ENCODE peak calls at places on chromosomes 3 and 15, in nine cellular contexts. One of them, this sample, is unnamed.

GRCh38 chr3:193310914-193311723 is 67.4 kb downstream of the ATP13A5 start:
- ATAC-seq in stimulated activated naive CD8-positive, alpha-beta T cell treated with anti-CD3 and anti-CD28 coated beads, Interleukin-15, Interleukin-2, amounts not matched to agents 100 U/mL and 50 U/mL, for 24 hours: no peak
- ATAC-seq in PC-3: no peak
- ATAC-seq in naive thymus-derived CD8-positive, alpha-beta T cell: no peak
- ATAC-seq in lower lobe of right lung: no peak
- ATAC-seq in activated T-cell treated with anti-CD3 and anti-CD28 coated beads, Interleukin-2, amount 50 U/mL, for 72 hours: no peak
- ATAC-seq in IMR-90: no peak
- ATAC-seq in natural killer cell: no peak
- ATAC-seq in RWPE2: no peak
- ATAC-seq in this sample: no peak

GRCh38 chr3:61996351-61996750 is 377.0 kb downstream of the FEZF2 start:
- ATAC-seq in stimulated activated naive CD8-positive, alpha-beta T cell treated with anti-CD3 and anti-CD28 coated beads, Interleukin-15, Interleukin-2, amounts not matched to agents 100 U/mL and 50 U/mL, for 24 hours: no peak
- ATAC-seq in PC-3: no peak
- ATAC-seq in naive thymus-derived CD8-positive, alpha-beta T cell: no peak
- ATAC-seq in lower lobe of right lung: no peak
- ATAC-seq in activated T-cell treated with anti-CD3 and anti-CD28 coated beads, Interleukin-2, amount 50 U/mL, for 72 hours: no peak
- ATAC-seq in IMR-90: no peak
- ATAC-seq in natural killer cell: no peak
- ATAC-seq in RWPE2: peak
- ATAC-seq in this sample: no peak

GRCh38 chr3:177609613-177610012 is 412.3 kb upstream of the TBL1XR1 start:
- ATAC-seq in stimulated activated naive CD8-positive, alpha-beta T cell treated with anti-CD3 and anti-CD28 coated beads, Interleukin-15, Interleukin-2, amounts not matched to agents 100 U/mL and 50 U/mL, for 24 hours: no peak
- ATAC-seq in PC-3: no peak
- ATAC-seq in naive thymus-derived CD8-positive, alpha-beta T cell: no peak
- ATAC-seq in lower lobe of right lung: no peak
- ATAC-seq in activated T-cell treated with anti-CD3 and anti-CD28 coated beads, Interleukin-2, amount 50 U/mL, for 72 hours: no peak
- ATAC-seq in IMR-90: no peak
- ATAC-seq in natural killer cell: no peak
- ATAC-seq in RWPE2: no peak
- ATAC-seq in this sample: no peak

GRCh38 chr3:31275038-31275562 is 257.6 kb upstream of the STT3B start:
- ATAC-seq in stimulated activated naive CD8-positive, alpha-beta T cell treated with anti-CD3 and anti-CD28 coated beads, Interleukin-15, Interleukin-2, amounts not matched to agents 100 U/mL and 50 U/mL, for 24 hours: no peak
- ATAC-seq in PC-3: peak
- ATAC-seq in naive thymus-derived CD8-positive, alpha-beta T cell: no peak
- ATAC-seq in lower lobe of right lung: peak
- ATAC-seq in activated T-cell treated with anti-CD3 and anti-CD28 coated beads, Interleukin-2, amount 50 U/mL, for 72 hours: no peak
- ATAC-seq in IMR-90: peak
- ATAC-seq in natural killer cell: no peak
- ATAC-seq in RWPE2: peak
- ATAC-seq in this sample: peak

GRCh38 chr15:78811825-78812183 is 540 bp upstream of the ADAMTS7 start:
- ATAC-seq in stimulated activated naive CD8-positive, alpha-beta T cell treated with anti-CD3 and anti-CD28 coated beads, Interleukin-15, Interleukin-2, amounts not matched to agents 100 U/mL and 50 U/mL, for 24 hours: peak
- ATAC-seq in PC-3: no peak
- ATAC-seq in naive thymus-derived CD8-positive, alpha-beta T cell: peak
- ATAC-seq in lower lobe of right lung: peak
- ATAC-seq in activated T-cell treated with anti-CD3 and anti-CD28 coated beads, Interleukin-2, amount 50 U/mL, for 72 hours: peak
- ATAC-seq in IMR-90: peak
- ATAC-seq in natural killer cell: peak
- ATAC-seq in RWPE2: peak
- ATAC-seq in this sample: peak

GRCh38 chr15:91694131-91694828 is 159.2 kb upstream of the SLCO3A1 start:
- ATAC-seq in stimulated activated naive CD8-positive, alpha-beta T cell treated with anti-CD3 and anti-CD28 coated beads, Interleukin-15, Interleukin-2, amounts not matched to agents 100 U/mL and 50 U/mL, for 24 hours: no peak
- ATAC-seq in PC-3: no peak
- ATAC-seq in naive thymus-derived CD8-positive, alpha-beta T cell: no peak
- ATAC-seq in lower lobe of right lung: peak
- ATAC-seq in activated T-cell treated with anti-CD3 and anti-CD28 coated beads, Interleukin-2, amount 50 U/mL, for 72 hours: no peak
- ATAC-seq in IMR-90: peak
- ATAC-seq in natural killer cell: no peak
- ATAC-seq in RWPE2: peak
- ATAC-seq in this sample: peak

GRCh38 chr3:136343446-136343845 is 93.3 kb downstream of the PCCB start:
- ATAC-seq in stimulated activated naive CD8-positive, alpha-beta T cell treated with anti-CD3 and anti-CD28 coated beads, Interleukin-15, Interleukin-2, amounts not matched to agents 100 U/mL and 50 U/mL, for 24 hours: no peak
- ATAC-seq in PC-3: peak
- ATAC-seq in naive thymus-derived CD8-positive, alpha-beta T cell: no peak
- ATAC-seq in lower lobe of right lung: peak
- ATAC-seq in activated T-cell treated with anti-CD3 and anti-CD28 coated beads, Interleukin-2, amount 50 U/mL, for 72 hours: no peak
- ATAC-seq in IMR-90: peak
- ATAC-seq in natural killer cell: no peak
- ATAC-seq in RWPE2: no peak
- ATAC-seq in this sample: no peak

GRCh38 chr3:149969110-149969944 is 1.4 kb downstream of the PFN2 start:
- ATAC-seq in stimulated activated naive CD8-positive, alpha-beta T cell treated with anti-CD3 and anti-CD28 coated beads, Interleukin-15, Interleukin-2, amounts not matched to agents 100 U/mL and 50 U/mL, for 24 hours: no peak
- ATAC-seq in PC-3: peak
- ATAC-seq in naive thymus-derived CD8-positive, alpha-beta T cell: no peak
- ATAC-seq in lower lobe of right lung: no peak
- ATAC-seq in activated T-cell treated with anti-CD3 and anti-CD28 coated beads, Interleukin-2, amount 50 U/mL, for 72 hours: no peak
- ATAC-seq in IMR-90: peak
- ATAC-seq in natural killer cell: no peak
- ATAC-seq in RWPE2: peak
- ATAC-seq in this sample: peak

GRCh38 chr15:84638103-84638502 is 16.0 kb downstream of the WDR73 start:
- ATAC-seq in stimulated activated naive CD8-positive, alpha-beta T cell treated with anti-CD3 and anti-CD28 coated beads, Interleukin-15, Interleukin-2, amounts not matched to agents 100 U/mL and 50 U/mL, for 24 hours: no peak
- ATAC-seq in PC-3: peak
- ATAC-seq in naive thymus-derived CD8-positive, alpha-beta T cell: no peak
- ATAC-seq in lower lobe of right lung: no peak
- ATAC-seq in activated T-cell treated with anti-CD3 and anti-CD28 coated beads, Interleukin-2, amount 50 U/mL, for 72 hours: no peak
- ATAC-seq in IMR-90: no peak
- ATAC-seq in natural killer cell: no peak
- ATAC-seq in RWPE2: peak
- ATAC-seq in this sample: peak

GRCh38 chr15:78943692-78944091 is 1.2 kb downstream of the CTSH start:
- ATAC-seq in stimulated activated naive CD8-positive, alpha-beta T cell treated with anti-CD3 and anti-CD28 coated beads, Interleukin-15, Interleukin-2, amounts not matched to agents 100 U/mL and 50 U/mL, for 24 hours: no peak
- ATAC-seq in PC-3: no peak
- ATAC-seq in naive thymus-derived CD8-positive, alpha-beta T cell: no peak
- ATAC-seq in lower lobe of right lung: peak
- ATAC-seq in activated T-cell treated with anti-CD3 and anti-CD28 coated beads, Interleukin-2, amount 50 U/mL, for 72 hours: no peak
- ATAC-seq in IMR-90: no peak
- ATAC-seq in natural killer cell: no peak
- ATAC-seq in RWPE2: no peak
- ATAC-seq in this sample: no peak

GRCh38 chr15:90425726-90426346 is 37.8 kb downstream of the IQGAP1 start:
- ATAC-seq in stimulated activated naive CD8-positive, alpha-beta T cell treated with anti-CD3 and anti-CD28 coated beads, Interleukin-15, Interleukin-2, amounts not matched to agents 100 U/mL and 50 U/mL, for 24 hours: no peak
- ATAC-seq in PC-3: no peak
- ATAC-seq in naive thymus-derived CD8-positive, alpha-beta T cell: no peak
- ATAC-seq in lower lobe of right lung: no peak
- ATAC-seq in activated T-cell treated with anti-CD3 and anti-CD28 coated beads, Interleukin-2, amount 50 U/mL, for 72 hours: no peak
- ATAC-seq in IMR-90: peak
- ATAC-seq in natural killer cell: no peak
- ATAC-seq in RWPE2: peak
- ATAC-seq in this sample: no peak

GRCh38 chr15:91521996-91522395 is 331.5 kb upstream of the SLCO3A1 start:
- ATAC-seq in stimulated activated naive CD8-positive, alpha-beta T cell treated with anti-CD3 and anti-CD28 coated beads, Interleukin-15, Interleukin-2, amounts not matched to agents 100 U/mL and 50 U/mL, for 24 hours: peak
- ATAC-seq in PC-3: no peak
- ATAC-seq in naive thymus-derived CD8-positive, alpha-beta T cell: no peak
- ATAC-seq in lower lobe of right lung: no peak
- ATAC-seq in activated T-cell treated with anti-CD3 and anti-CD28 coated beads, Interleukin-2, amount 50 U/mL, for 72 hours: peak
- ATAC-seq in IMR-90: peak
- ATAC-seq in natural killer cell: no peak
- ATAC-seq in RWPE2: peak
- ATAC-seq in this sample: no peak

This sample was measured in esophagus mucosa.